ENCODE peak calls at places on chromosomes 1 and 21, in six cellular contexts. B is IMR-90, U is A549, T is K562, E is HepG2, H is GM12878. Y is an unnamed sample.

GRCh38 chr1:236141447-236142357 is 637 bp upstream of the GPR137B start:
- DNase-seq in B (peak; percentile 56), U (peak; percentile 43), T (no peak), E (no peak), H (no peak), Y (peak; percentile 64)

GRCh38 chr1:70071597-70071996 is 133.8 kb downstream of the LRRC40 start:
- DNase-seq in B (peak; percentile 71), U (no peak), T (no peak), E (no peak), H (no peak), Y (no peak)

GRCh38 chr1:182227864-182228547 is 163.6 kb downstream of the GLUL start:
- DNase-seq in B (no peak), U (no peak), T (no peak), E (no peak), H (no peak), Y (no peak)

GRCh38 chr1:185479781-185480180 is 162.7 kb upstream of the IVNS1ABP start:
- DNase-seq in B (no peak), U (no peak), T (no peak), E (no peak), H (no peak), Y (no peak)

GRCh38 chr1:161382214-161383019 is 14.7 kb upstream of the CFAP126 start:
- DNase-seq in B (peak; percentile 81), U (peak; percentile 73), T (peak; percentile 70), E (peak; percentile 48), H (no peak), Y (peak; percentile 54)

GRCh38 chr1:156591432-156592157 is at the start of gene NAXE:
- DNase-seq in B (peak; percentile 41), U (peak; percentile 57), T (peak; percentile 88), E (peak; percentile 36), H (no peak), Y (peak; percentile 87)

GRCh38 chr1:231603598-231604275 is 22.9 kb upstream of the DISC1 start:
- DNase-seq in B (peak; percentile 54), U (peak; percentile 79), T (peak; percentile 80), E (peak; percentile 69), H (no peak), Y (peak; percentile 76)

GRCh38 chr1:155598842-155599331 is 11.1 kb upstream of the MSTO1 start:
- DNase-seq in B (peak; percentile 43), U (no peak), T (peak; percentile 41), E (no peak), H (no peak), Y (no peak)

GRCh38 chr1:177170756-177171535 is at the start of gene BRINP2:
- DNase-seq in B (peak; percentile 29), U (peak; percentile 46), T (no peak), E (no peak), H (no peak), Y (peak; percentile 74)

GRCh38 chr1:178528219-178528962 is 15.5 kb downstream of the TEX35 start:
- DNase-seq in B (no peak), U (no peak), T (no peak), E (no peak), H (no peak), Y (no peak)

GRCh38 chr1:71463144-71463543 is 382.3 kb upstream of the ZRANB2 start:
- DNase-seq in B (peak; percentile 30), U (no peak), T (no peak), E (no peak), H (no peak), Y (no peak)

GRCh38 chr1:217139513-217139912 is 416.3 kb upstream of the ESRRG start:
- DNase-seq in B (no peak), U (no peak), T (no peak), E (no peak), H (no peak), Y (no peak)

GRCh38 chr1:178337091-178337726 is 159.6 kb downstream of the CLEC20A start:
- DNase-seq in B (no peak), U (no peak), T (no peak), E (no peak), H (no peak), Y (no peak)

GRCh38 chr1:33336580-33336979 is 15.7 kb upstream of the A3GALT2 start:
- DNase-seq in B (no peak), U (no peak), T (no peak), E (no peak), H (no peak), Y (no peak)

GRCh38 chr1:83998205-83998598 is 730 bp downstream of the TTLL7 start:
- DNase-seq in B (peak; percentile 6), U (no peak), T (no peak), E (no peak), H (no peak), Y (no peak)

GRCh38 chr21:35256468-35256988 is 207.4 kb upstream of the RUNX1 start:
- DNase-seq in B (peak; percentile 100), U (peak; percentile 86), T (peak; percentile 77), E (peak; percentile 29), H (no peak), Y (peak; percentile 48)

GRCh38 chr21:45559216-45560105 is 17.2 kb upstream of the SLC19A1 start:
- DNase-seq in B (no peak), U (no peak), T (no peak), E (no peak), H (no peak), Y (no peak)
- TF ChIP-seq BHLHE40 in B (no peak), U (no peak), T (no peak), E (no peak), H (no peak), Y (no peak)

GRCh38 chr1:215566556-215567490 is at the start of gene KCTD3:
- DNase-seq in B (peak; percentile 61), U (peak; percentile 81), T (peak; percentile 87), E (peak; percentile 64), H (no peak), Y (peak; percentile 65)

GRCh38 chr1:215569987-215570824 is 3.1 kb downstream of the KCTD3 start:
- DNase-seq in B (peak; percentile 20), U (no peak), T (peak; percentile 24), E (no peak), H (no peak), Y (no peak)

GRCh38 chr1:215567491-215568286 is 585 bp downstream of the KCTD3 start:
- DNase-seq in B (peak; percentile 46), U (peak; percentile 77), T (peak; percentile 65), E (peak; percentile 54), H (no peak), Y (peak; percentile 54)

GRCh38 chr1:215568287-215568692 is 1.2 kb downstream of the KCTD3 start:
- DNase-seq in B (peak; percentile 75), U (peak; percentile 25), T (peak; percentile 68), E (no peak), H (no peak), Y (no peak)
- TF ChIP-seq BHLHE40 in B (no peak), U (no peak), T (no peak), E (no peak), H (no peak), Y (no peak)

GRCh38 chr21:24829397-24829796 is 777.9 kb downstream of the MRPL39 start:
- DNase-seq in B (no peak), U (no peak), T (no peak), E (no peak), H (no peak), Y (no peak)
- TF ChIP-seq BHLHE40 in B (no peak), U (no peak), T (no peak), E (no peak), H (no peak), Y (no peak)

GRCh38 chr1:53026254-53026653 is 35.8 kb upstream of the PODN start:
- DNase-seq in B (no peak), U (no peak), T (no peak), E (no peak), H (no peak), Y (no peak)

GRCh38 chr1:53025778-53026131 is 36.3 kb upstream of the PODN start:
- DNase-seq in B (no peak), U (no peak), T (no peak), E (no peak), H (no peak), Y (no peak)

GRCh38 chr1:53037159-53037558 is 24.9 kb upstream of the PODN start:
- DNase-seq in B (no peak), U (no peak), T (no peak), E (no peak), H (no peak), Y (no peak)

DNA sequence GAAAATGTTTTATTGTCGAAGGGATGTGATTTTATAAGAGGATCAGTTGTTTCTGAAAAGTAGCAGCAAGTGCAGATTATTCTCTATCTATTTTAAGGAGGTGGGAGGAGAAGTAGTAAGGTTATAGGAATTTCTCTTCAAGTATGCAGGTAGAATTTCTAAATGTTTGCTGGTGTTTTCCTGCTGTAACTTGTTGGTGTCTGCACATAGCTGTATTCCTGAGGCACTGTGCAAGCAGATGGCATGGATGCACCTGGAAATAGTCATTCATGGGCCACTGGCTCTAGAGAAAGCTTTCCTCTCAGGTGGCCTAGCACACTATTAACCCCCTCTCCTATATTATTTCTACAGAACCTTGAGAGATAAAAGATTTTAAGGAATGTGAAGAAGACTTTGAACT is 30.3 kb upstream of the PODN start:
- DNase-seq in B (no peak), U (no peak), T (no peak), E (no peak), H (no peak), Y (no peak)
- TF ChIP-seq BHLHE40 in B (no peak), U (no peak), T (no peak), E (no peak), H (no peak), Y (no peak)

GRCh38 chr1:9404541-9404940 is 111.8 kb downstream of the SPSB1 start:
- DNase-seq in B (no peak), U (no peak), T (no peak), E (no peak), H (no peak), Y (no peak)
- TF ChIP-seq BHLHE40 in B (no peak), U (no peak), T (no peak), E (no peak), H (no peak), Y (no peak)

GRCh38 chr1:192453360-192454045 is 122.1 kb upstream of the RGS1 start:
- DNase-seq in B (peak; percentile 21), U (no peak), T (no peak), E (no peak), H (no peak), Y (no peak)
- TF ChIP-seq BHLHE40 in B (no peak), U (no peak), T (no peak), E (no peak), H (no peak), Y (no peak)

GRCh38 chr1:64505944-64506658 is 36.2 kb downstream of the CACHD1 start:
- DNase-seq in B (no peak), U (peak; percentile 18), T (peak; percentile 2), E (peak; percentile 13), H (no peak), Y (peak; percentile 49)
- TF ChIP-seq BHLHE40 in B (no peak), U (no peak), T (no peak), E (no peak), H (no peak), Y (no peak)

GRCh38 chr1:114094303-114094663 is 59.4 kb downstream of the SYT6 start:
- DNase-seq in B (peak; percentile 26), U (no peak), T (no peak), E (no peak), H (no peak), Y (no peak)

GRCh38 chr1:114092118-114092517 is 61.6 kb downstream of the SYT6 start:
- DNase-seq in B (no peak), U (no peak), T (no peak), E (no peak), H (no peak), Y (no peak)

GRCh38 chr1:114093624-114094302 is 59.9 kb downstream of the SYT6 start:
- DNase-seq in B (peak; percentile 28), U (peak; percentile 10), T (no peak), E (peak; percentile 5), H (no peak), Y (no peak)

GRCh38 chr1:114089502-114090138 is 64.0 kb downstream of the SYT6 start:
- DNase-seq in B (no peak), U (no peak), T (no peak), E (no peak), H (no peak), Y (no peak)

GRCh38 chr1:114091711-114092110 is 62.0 kb downstream of the SYT6 start:
- DNase-seq in B (no peak), U (no peak), T (no peak), E (no peak), H (no peak), Y (no peak)
- TF ChIP-seq BHLHE40 in B (no peak), U (no peak), T (no peak), E (no peak), H (no peak), Y (no peak)